ENCODE peak calls at places on chromosomes 16 and 17, in five cellular contexts. V, E, S, M and O are unnamed samples.

GRCh38 chr16:10754941-10755340 is 11.3 kb downstream of the NUBP1 start:
- DNase-seq in S (peak), E (peak), V (no peak), M (no peak), O (peak)

GRCh38 chr17:5584383-5584951 is at the start of gene NLRP1:
- DNase-seq in E (peak), M (peak), S (peak), V (peak), O (peak)

GRCh38 chr16:67672739-67673662 is 6.4 kb downstream of the C16orf86 start:
- DNase-seq in M (peak), E (peak), V (peak), S (no peak), O (peak)

GRCh38 chr17:32529604-32530003 is 42.8 kb downstream of the CDK5R1 start:
- DNase-seq in E (no peak), S (no peak), M (no peak), V (no peak), O (peak)

GRCh38 chr17:76657505-76658386 is 14.2 kb upstream of the ST6GALNAC1 start:
- DNase-seq in V (no peak), M (no peak), S (no peak), E (no peak), O (no peak)

GRCh38 chr17:45579529-45580495 is 89.3 kb upstream of the PLEKHM1 start:
- DNase-seq in E (no peak), M (peak), V (no peak), S (no peak), O (no peak)

GRCh38 chr16:55756963-55757362 is 75.9 kb downstream of the CES1 start:
- DNase-seq in M (no peak), V (no peak), E (no peak), S (no peak), O (no peak)

GRCh38 chr16:85416267-85417109 is 196.6 kb upstream of the GSE1 start:
- DNase-seq in M (peak), E (peak), V (peak), S (no peak), O (peak)

GRCh38 chr16:31130336-31130812 is 5.2 kb downstream of the PRSS8 start:
- DNase-seq in V (no peak), S (no peak), E (no peak), M (no peak), O (no peak)

GRCh38 chr16:75402174-75402820 is 31.0 kb downstream of the CFDP1 start:
- DNase-seq in S (peak), E (peak), V (no peak), M (no peak), O (peak)

GRCh38 chr17:79778504-79779087 is 648 bp downstream of the CBX2 start:
- DNase-seq in E (no peak), M (peak), S (no peak), V (peak), O (no peak)

GRCh38 chr16:8675183-8676159 is 1.1 kb downstream of the ABAT start:
- DNase-seq in E (no peak), S (no peak), V (peak), M (no peak), O (no peak)

GRCh38 chr16:31223044-31223443 is 6.1 kb upstream of the PYDC1 start:
- DNase-seq in V (no peak), M (no peak), E (no peak), S (no peak), O (no peak)

GRCh38 chr16:83954577-83955016 is 1.6 kb downstream of the OSGIN1 start:
- DNase-seq in S (no peak), E (peak), V (no peak), M (peak), O (peak)

GRCh38 chr17:50208611-50209061 is 7.2 kb upstream of the COL1A1 start:
- DNase-seq in E (peak), M (no peak), V (peak), S (no peak), O (no peak)

GRCh38 chr17:16927641-16928321 is 44.1 kb downstream of the TNFRSF13B start:
- DNase-seq in V (no peak), M (no peak), S (no peak), E (no peak), O (no peak)

GRCh38 chr16:84970447-84971127 is 40.7 kb downstream of the ZDHHC7 start:
- DNase-seq in E (peak), S (no peak), V (peak), M (peak), O (peak)

GRCh38 chr16:49921791-49922456 is 66.0 kb upstream of the ZNF423 start:
- DNase-seq in E (peak), S (peak), V (peak), M (peak), O (peak)

GRCh38 chr16:13234999-13235398 is 333.6 kb downstream of the SHISA9 start:
- DNase-seq in M (no peak), S (no peak), V (no peak), E (no peak), O (no peak)

GRCh38 chr17:34579979-34580684 is 750 bp downstream of the TMEM132E start:
- DNase-seq in E (peak), V (peak), M (peak), S (no peak), O (peak)

GRCh38 chr17:6072157-6072556 is 2.0 kb downstream of the WSCD1 start:
- DNase-seq in E (no peak), S (no peak), M (no peak), V (no peak), O (peak)

GRCh38 chr17:55710829-55711496 is 11.7 kb downstream of the TMEM100 start:
- DNase-seq in M (no peak), S (no peak), E (peak), V (no peak), O (no peak)

GRCh38 chr16:1300664-1301476 is 8.6 kb upstream of the UBE2I start:
- DNase-seq in V (peak), E (peak), S (no peak), M (peak), O (peak)

GRCh38 chr17:61040666-61041065 is 359.0 kb upstream of the TBX2 start:
- DNase-seq in S (no peak), M (no peak), V (no peak), E (no peak), O (no peak)

GRCh38 chr17:71441098-71441497 is 679.7 kb upstream of the SOX9 start:
- DNase-seq in M (no peak), S (peak), V (no peak), E (peak), O (peak)

GRCh38 chr17:71437176-71437575 is 683.6 kb upstream of the SOX9 start:
- DNase-seq in E (peak), S (no peak), V (no peak), M (no peak), O (no peak)

GRCh38 chr17:71438631-71439146 is 682.1 kb upstream of the SOX9 start:
- DNase-seq in V (no peak), E (peak), S (peak), M (no peak), O (peak)

GRCh38 chr17:71444011-71444574 is 676.7 kb upstream of the SOX9 start:
- DNase-seq in V (no peak), E (no peak), S (no peak), M (no peak), O (no peak)

DNA sequence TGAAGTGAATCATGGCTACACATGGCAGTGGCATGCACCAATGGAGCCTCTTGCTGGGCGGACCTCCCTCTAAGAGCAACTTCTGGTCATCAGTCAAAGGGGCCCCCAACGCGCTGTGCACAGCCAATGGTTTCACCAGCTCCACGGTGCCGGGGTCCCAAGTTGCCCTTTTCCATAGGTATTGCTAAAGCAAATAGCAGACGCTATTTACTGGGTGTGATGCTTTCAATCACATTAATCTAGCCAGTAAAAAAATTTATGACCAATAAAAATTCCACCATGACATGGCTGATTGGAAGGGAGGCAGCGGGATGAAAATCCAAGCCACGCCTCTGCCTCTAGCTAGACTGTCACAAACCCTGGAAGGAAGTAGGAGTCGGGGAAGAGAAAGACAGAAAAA is 680.3 kb upstream of the SOX9 start:
- DNase-seq in V (no peak), E (no peak), M (no peak), S (no peak), O (no peak)
- H3K4me3 ChIP-seq in V (no peak), E (no peak), M (no peak), S (no peak), O (no peak)

GRCh38 chr16:89166696-89167424 is 4.7 kb upstream of the CDH15 start:
- DNase-seq in S (no peak), M (no peak), E (no peak), V (no peak), O (peak)

GRCh38 chr16:89167425-89167941 is 4.1 kb upstream of the CDH15 start:
- DNase-seq in S (no peak), V (peak), M (peak), E (peak), O (peak)

GRCh38 chr16:89169778-89170177 is 1.8 kb upstream of the CDH15 start:
- DNase-seq in V (no peak), E (no peak), M (no peak), S (no peak), O (no peak)

GRCh38 chr16:89170346-89171215 is 967 bp upstream of the CDH15 start:
- DNase-seq in E (no peak), V (no peak), M (peak), S (no peak), O (no peak)

DNA sequence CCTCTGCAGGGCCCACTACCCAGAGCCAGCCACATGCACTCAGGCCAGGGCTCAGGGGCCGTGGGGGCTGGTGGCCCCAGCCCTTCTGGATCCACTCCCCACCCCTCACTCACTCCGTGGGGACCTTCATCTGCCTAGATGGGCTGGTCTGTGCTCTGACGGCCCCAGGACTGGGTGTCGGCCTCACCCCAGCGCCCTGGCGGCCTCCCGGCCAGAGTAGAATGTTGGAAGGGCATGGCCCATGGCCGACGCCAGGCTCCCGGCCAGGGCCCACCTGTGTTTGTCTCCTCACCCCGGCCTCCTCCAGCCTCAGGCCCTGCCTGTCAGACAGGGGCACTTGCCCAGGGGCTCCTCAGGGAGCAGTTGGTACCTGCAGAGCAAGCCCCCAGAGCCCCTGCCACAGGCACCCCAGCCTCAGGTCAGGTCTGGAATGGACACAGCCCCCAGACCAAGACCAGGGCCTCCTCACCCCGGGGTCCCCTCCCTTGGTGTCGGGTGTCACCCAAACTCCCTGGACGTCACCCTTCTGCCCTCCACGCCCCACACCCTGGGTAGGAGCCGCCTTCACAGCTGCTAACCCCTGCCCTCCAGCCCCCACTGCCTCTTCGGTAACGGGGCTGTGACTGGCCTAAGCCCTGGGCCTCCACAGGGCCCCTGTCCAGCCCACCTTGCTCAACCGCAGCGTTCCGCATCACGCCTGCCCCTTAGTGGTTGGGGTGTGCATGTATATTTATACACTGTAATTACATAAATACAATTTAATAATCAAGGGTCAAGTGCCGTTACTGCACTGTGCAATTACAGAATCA is 3.0 kb upstream of the CDH15 start:
- DNase-seq in E (no peak), M (no peak), V (no peak), S (no peak), O (no peak)
- TF ChIP-seq CTCF in E (peak), M (no peak), V (no peak), S (no peak), O (peak)

DNA sequence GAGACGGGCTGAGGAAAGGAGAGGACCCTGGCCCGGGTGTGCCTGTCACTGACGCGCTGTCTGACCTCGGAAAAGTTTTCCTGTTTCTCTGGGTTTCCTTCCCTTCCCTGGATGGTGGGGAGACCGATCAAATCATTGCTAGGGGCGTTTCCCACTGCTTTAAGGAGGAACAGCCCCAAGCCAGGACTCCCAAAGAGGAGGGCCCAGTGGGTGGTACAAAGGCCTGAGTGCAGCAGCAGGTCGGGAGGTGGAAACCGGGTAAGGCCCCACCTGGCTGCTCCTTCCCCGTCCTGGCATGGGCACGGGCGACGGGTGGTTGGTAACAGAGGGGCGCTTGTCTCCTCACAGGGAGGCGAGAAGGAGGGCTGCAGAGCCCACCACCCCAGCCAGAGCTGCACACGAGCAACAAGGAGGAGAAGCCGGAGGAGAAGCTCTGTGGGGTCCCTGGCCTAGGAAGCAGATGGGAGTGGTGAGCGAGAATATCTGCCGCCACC is 2.2 kb downstream of the SRL start:
- DNase-seq in E (no peak), V (no peak), M (no peak), S (no peak), O (no peak)
- H3K4me3 ChIP-seq in E (no peak), V (peak), M (no peak), S (no peak), O (no peak)

GRCh38 chr17:39197380-39198185 is at the start of gene CACNB1:
- DNase-seq in E (peak), M (peak), V (peak), S (no peak), O (peak)

GRCh38 chr17:39198186-39198566 is 707 bp upstream of the CACNB1 start:
- DNase-seq in E (no peak), S (no peak), M (no peak), V (no peak), O (no peak)

GRCh38 chr17:39199673-39199985 is 454 bp upstream of the RPL19 start:
- DNase-seq in E (no peak), S (no peak), M (no peak), V (no peak), O (no peak)

GRCh38 chr17:39200957-39201510 is 951 bp downstream of the RPL19 start:
- DNase-seq in M (no peak), V (no peak), E (no peak), S (no peak), O (no peak)

DNA sequence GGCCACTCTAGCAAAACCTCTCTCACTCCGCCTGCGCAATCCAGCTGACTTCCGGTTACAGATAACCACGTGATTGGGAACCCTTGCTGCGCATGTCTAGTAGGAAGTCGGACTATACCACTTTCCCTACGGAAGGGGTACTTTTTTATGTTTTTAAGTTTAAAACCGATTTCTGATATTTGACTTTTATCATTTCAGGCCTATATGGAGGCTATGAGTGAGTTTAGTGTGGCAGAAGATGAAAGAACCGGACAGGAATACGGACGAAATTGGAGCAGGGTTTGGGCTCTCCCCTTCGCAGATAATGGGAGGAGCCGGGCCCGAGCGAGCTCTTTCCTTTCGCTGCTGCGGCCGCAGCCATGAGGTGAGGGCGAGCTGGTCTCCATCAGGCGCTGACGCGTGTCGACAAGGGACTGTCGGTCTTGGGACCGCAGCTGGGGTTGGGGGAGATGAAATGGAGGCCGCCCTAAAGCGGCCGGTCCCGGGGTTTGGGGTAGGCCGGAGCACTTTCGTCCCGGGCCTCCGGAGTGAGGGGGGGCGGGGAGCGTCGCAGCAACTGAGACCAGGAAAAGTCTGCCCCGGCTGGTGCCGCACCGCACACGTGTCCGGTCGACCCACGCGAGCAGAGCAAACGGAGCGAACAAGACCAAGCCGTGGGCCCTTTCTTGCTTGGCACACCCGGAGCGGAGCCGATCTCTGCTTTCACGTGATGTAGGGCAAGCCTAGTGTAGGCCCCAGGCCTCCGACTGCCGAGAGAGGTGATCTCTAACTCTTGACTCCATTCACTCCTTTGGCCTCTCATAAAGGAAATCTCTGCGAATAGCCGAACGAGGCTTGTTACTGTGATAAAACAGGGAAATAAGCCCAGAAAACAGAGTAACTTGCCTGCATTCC is at the start of gene RPL19:
- DNase-seq in S (peak), E (peak), V (peak), M (peak), O (peak)
- TF ChIP-seq CTCF in S (no peak), E (no peak), V (no peak), M (no peak), O (no peak)